ENCODE peak calls at places on chromosomes 6 and 20, in four cellular contexts. C, Y, Z and Q are unnamed samples.

GRCh38 chr6:121143476-121143875 is 190.8 kb downstream of the TBC1D32 start:
- DNase-seq in C (no peak), Z (no peak), Y (peak; percentile 31), Q (no peak)

GRCh38 chr6:52389626-52390360 is 27.8 kb downstream of the PAQR8 start:
- DNase-seq in Y (peak; percentile 31), C (peak; percentile 24), Z (peak; percentile 75), Q (peak; percentile 93)

GRCh38 chr20:19021406-19022117 is 190.9 kb upstream of the SLC24A3 start:
- DNase-seq in Y (no peak), C (no peak), Z (no peak), Q (no peak)

GRCh38 chr6:73712536-73712935 is 16.5 kb downstream of the CD109 start:
- DNase-seq in Z (no peak), Y (no peak), C (no peak), Q (no peak)

GRCh38 chr6:150631283-150631981 is 31.7 kb downstream of the PLEKHG1 start:
- DNase-seq in Y (no peak), C (no peak), Z (peak; percentile 31), Q (peak; percentile 37)

GRCh38 chr6:143449731-143450452 is 603 bp downstream of the ADAT2 start:
- DNase-seq in C (peak; percentile 51), Z (peak; percentile 40), Y (peak; percentile 53), Q (peak; percentile 68)

GRCh38 chr20:49501917-49502316 is 19.4 kb upstream of the KCNB1 start:
- DNase-seq in Y (peak; percentile 50), Z (no peak), C (peak; percentile 32), Q (peak; percentile 24)

GRCh38 chr6:99285881-99286280 is 63.6 kb downstream of the FAXC start:
- DNase-seq in Y (no peak), C (no peak), Z (no peak), Q (no peak)

GRCh38 chr6:169792306-169793015 is 41.0 kb downstream of the ERMARD start:
- DNase-seq in Y (no peak), C (no peak), Z (no peak), Q (no peak)

GRCh38 chr20:57849126-57849867 is 139.5 kb upstream of the PMEPA1 start:
- DNase-seq in Y (no peak), Z (no peak), C (no peak), Q (no peak)

GRCh38 chr6:5085638-5086293 is 625 bp downstream of the PPP1R3G start:
- DNase-seq in C (no peak), Y (peak; percentile 44), Z (peak; percentile 57), Q (peak; percentile 73)

GRCh38 chr6:24231578-24231977 is 105.6 kb downstream of the NRSN1 start:
- DNase-seq in Z (no peak), C (no peak), Y (no peak), Q (no peak)

GRCh38 chr6:75098709-75099108 is 107.1 kb downstream of the COL12A1 start:
- DNase-seq in Y (peak; percentile 97), C (no peak), Z (no peak), Q (no peak)

GRCh38 chr6:41894366-41895299 is 542 bp downstream of the USP49 start:
- DNase-seq in Z (no peak), C (no peak), Y (peak; percentile 8), Q (no peak)

GRCh38 chr6:75183099-75183541 is 22.7 kb downstream of the COL12A1 start:
- DNase-seq in Y (no peak), Z (no peak), C (no peak), Q (no peak)

GRCh38 chr20:31713312-31714049 is 9.2 kb downstream of the BCL2L1 start:
- DNase-seq in Y (peak; percentile 97), Z (no peak), C (no peak), Q (no peak)

GRCh38 chr20:63700199-63701050 is 4.0 kb downstream of the TNFRSF6B start:
- DNase-seq in Y (no peak), C (no peak), Z (no peak), Q (no peak)

DNA sequence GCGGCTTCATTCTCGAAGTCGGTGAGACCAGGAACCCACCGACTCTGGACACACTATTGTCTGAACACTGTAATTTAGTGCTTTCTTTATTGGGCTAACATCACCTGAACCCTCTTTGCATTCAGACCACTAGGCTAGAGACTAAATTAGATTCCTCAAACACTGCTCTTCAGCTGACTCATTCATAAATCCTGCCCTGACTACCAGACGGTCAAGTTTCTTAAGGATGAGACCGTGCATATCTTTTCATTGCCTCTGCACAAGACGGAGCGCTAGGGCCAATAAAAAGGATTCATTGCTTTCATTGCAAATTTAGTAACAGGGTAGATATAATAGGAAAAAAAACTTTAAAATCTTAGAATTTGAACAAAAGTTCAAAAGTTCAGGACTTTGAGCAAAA is 328.8 kb upstream of the JARID2 start:
- DNase-seq in Z (no peak), Y (peak; percentile 61), C (no peak), Q (no peak)
- TF ChIP-seq CTCF in Z (no peak), Y (no peak), C (no peak), Q (no peak)

GRCh38 chr6:155262655-155263054 is 1.2 kb upstream of the CLDN20 start:
- DNase-seq in Y (no peak), C (no peak), Z (no peak), Q (no peak)

GRCh38 chr6:155264704-155265320 is 999 bp downstream of the CLDN20 start:
- DNase-seq in C (no peak), Z (no peak), Y (peak; percentile 75), Q (no peak)

GRCh38 chr6:155263373-155264063 is at the start of gene CLDN20:
- DNase-seq in C (no peak), Y (no peak), Z (no peak), Q (no peak)

GRCh38 chr6:155267411-155267810 is 3.6 kb downstream of the CLDN20 start:
- DNase-seq in Y (no peak), C (no peak), Z (no peak), Q (no peak)

DNA sequence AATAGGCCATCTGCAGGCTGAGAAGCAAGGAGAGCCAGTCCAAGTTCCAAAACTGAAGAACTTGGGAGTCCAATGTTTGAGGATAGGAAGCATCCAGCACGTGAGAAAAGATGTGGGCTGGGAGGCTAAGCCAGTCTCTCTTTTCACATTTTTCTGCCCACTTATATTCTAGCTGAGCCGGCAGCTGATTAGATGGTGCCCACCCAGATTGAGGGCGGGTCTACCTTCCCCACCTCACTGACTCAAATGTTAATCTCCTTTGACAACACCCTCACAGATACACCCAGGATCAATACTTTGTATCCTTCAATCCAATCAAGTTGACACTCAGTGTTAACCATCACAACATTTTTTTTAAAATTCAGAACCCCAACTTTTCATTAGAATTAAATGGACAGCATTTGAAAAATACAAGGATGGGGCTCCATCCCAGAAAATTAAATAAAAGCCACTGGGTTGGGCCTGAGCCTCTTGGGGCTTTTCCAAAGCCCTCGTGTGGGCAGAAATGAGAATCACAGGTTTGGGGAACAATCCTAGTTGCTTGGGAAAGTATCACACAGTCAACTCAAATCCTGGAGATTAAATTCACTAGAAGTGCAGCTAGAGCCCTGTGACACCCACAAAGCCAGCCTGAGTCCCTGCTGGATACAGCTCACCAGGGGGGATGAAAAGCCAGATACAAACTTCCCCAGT is 2.2 kb downstream of the CLDN20 start:
- DNase-seq in Y (no peak), C (no peak), Z (no peak), Q (no peak)
- H3K4me3 ChIP-seq in Y (no peak overlapping the region), C (no peak overlapping the region), Z (no peak overlapping the region), Q (no peak overlapping the region)

GRCh38 chr20:62233684-62234083 is 4.6 kb upstream of the OSBPL2 start:
- DNase-seq in Z (no peak), Y (no peak), C (no peak), Q (no peak)
- TF ChIP-seq CTCF in Z (no peak), Y (no peak), C (no peak), Q (no peak)

GRCh38 chr20:1777476-1777820 is 117.8 kb upstream of the SIRPA start:
- DNase-seq in Z (no peak), Y (no peak), C (no peak), Q (no peak)
- H3K4me3 ChIP-seq in Z (no peak overlapping the region), Y (no peak overlapping the region), C (peak overlapping the region; percentile 93), Q (peak overlapping the region; percentile 47)

DNA sequence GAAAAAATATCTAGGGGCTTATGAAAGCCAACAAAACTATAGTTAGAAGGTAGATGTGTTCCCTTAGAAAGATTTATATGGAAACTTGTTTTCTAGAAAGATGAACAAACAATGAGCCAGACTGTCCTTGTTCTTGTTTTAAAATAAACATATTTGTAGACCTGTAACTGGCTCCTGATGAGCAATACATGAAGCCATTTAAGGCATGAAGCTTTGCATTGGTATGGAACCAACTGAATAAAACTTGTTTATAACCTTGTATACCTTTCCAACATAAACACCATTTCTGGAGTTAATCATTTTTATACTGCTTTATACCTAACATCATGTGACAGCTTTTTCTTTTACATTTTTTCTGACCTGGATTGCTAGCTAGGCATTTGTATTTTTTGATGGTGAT is 247.8 kb downstream of the PRL start:
- DNase-seq in C (no peak), Y (peak; percentile 50), Z (no peak), Q (no peak)
- TF ChIP-seq CTCF in C (no peak), Y (no peak), Z (no peak), Q (no peak)

GRCh38 chr6:63706630-63707029 is 71.0 kb downstream of the PHF3 start:
- DNase-seq in Z (no peak), Y (no peak), C (no peak), Q (no peak)
- H3K4me3 ChIP-seq in Z (no peak overlapping the region), Y (no peak overlapping the region), C (no peak overlapping the region), Q (no peak overlapping the region)

GRCh38 chr6:146889303-146889702 is 290.5 kb downstream of the ADGB start:
- DNase-seq in Z (no peak), Y (no peak), C (no peak), Q (no peak)

GRCh38 chr6:146890172-146890571 is 291.4 kb downstream of the ADGB start:
- DNase-seq in Y (no peak), Z (no peak), C (no peak), Q (no peak)

GRCh38 chr6:146892283-146892612 is 293.5 kb downstream of the ADGB start:
- DNase-seq in Y (no peak), C (no peak), Z (no peak), Q (no peak)

GRCh38 chr6:146891615-146892265 is 293.0 kb downstream of the ADGB start:
- DNase-seq in Y (peak; percentile 48), Z (no peak), C (no peak), Q (no peak)

GRCh38 chr6:146890644-146891434 is 292.1 kb downstream of the ADGB start:
- DNase-seq in Y (peak; percentile 23), C (no peak), Z (no peak), Q (no peak)
- TF ChIP-seq CTCF in Y (no peak), C (no peak), Z (no peak), Q (no peak)

GRCh38 chr6:157383471-157383870 is 2.5 kb downstream of the ZDHHC14 start:
- DNase-seq in C (no peak), Z (no peak), Y (no peak), Q (no peak)
- H3K4me3 ChIP-seq in C (no peak overlapping the region), Z (no peak overlapping the region), Y (no peak overlapping the region), Q (peak overlapping the region; percentile 70)

GRCh38 chr20:2713285-2713684 is 20.7 kb downstream of the EBF4 start:
- DNase-seq in Y (no peak), Z (no peak), C (peak; percentile 30), Q (no peak)
- TF ChIP-seq CTCF in Y (no peak), Z (peak; percentile 48), C (peak; percentile 72), Q (peak; percentile 36)

DNA sequence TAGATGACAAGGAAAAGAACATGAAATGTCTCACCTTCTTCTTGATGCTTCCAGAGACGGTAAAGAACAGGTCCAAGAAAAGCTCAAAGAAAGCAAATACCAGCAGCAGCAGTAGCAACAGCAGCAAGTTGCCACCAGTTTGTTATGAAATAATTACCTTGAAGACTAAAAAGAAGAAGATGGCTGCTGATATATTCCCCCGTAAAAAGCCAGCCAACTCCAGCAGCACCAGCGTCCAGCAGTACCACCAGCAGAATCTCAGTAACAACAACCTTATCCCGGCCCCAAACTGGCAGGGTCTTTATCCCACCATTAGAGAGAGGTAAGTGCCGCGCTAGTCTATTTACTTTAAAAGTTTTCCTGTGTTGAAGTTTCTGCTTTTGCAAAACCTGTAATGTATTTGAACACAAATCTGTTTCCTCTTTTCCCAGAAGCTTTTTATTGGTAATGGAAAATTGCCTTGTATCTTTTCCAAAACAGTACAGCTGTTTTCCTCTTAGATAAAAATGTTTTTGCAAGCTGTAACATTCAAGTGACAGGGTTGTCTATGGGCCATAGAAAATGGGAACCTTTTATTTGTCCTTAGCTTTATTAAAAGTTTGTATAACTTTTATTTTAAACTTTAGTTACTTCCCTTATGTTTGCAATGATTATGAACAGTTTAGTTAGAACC is 723 bp downstream of the BTBD3 start:
- DNase-seq in Y (peak; percentile 5), C (no peak), Z (no peak), Q (no peak)
- H3K4me3 ChIP-seq in Y (peak overlapping the region; percentile 39), C (no peak overlapping the region), Z (no peak overlapping the region), Q (no peak overlapping the region)